ENCODE peak calls at places on chromosomes 13 and 19, in nine cellular contexts. D, W, Z, L, S, X, I, F and A are unnamed samples.

GRCh38 chr19:43425567-43426392 is 11.1 kb downstream of the TEX101 start:
- DNase-seq in D (peak; percentile 19), W (no peak), Z (peak; percentile 40), L (peak; percentile 24), S (no peak), X (no peak), I (peak; percentile 51), F (no peak), A (peak; percentile 68)

GRCh38 chr19:2271516-2272103 is 10.4 kb downstream of the PEAK3 start:
- DNase-seq in D (peak; percentile 61), W (peak; percentile 55), Z (peak; percentile 93), L (no peak), S (no peak), X (no peak), I (peak; percentile 7), F (peak; percentile 67), A (no peak)

GRCh38 chr13:92513672-92514071 is 712.9 kb upstream of the GPC6 start:
- DNase-seq in D (peak; percentile 42), W (peak; percentile 36), Z (peak; percentile 5), L (no peak), S (no peak), X (no peak), I (no peak), F (no peak), A (no peak)

GRCh38 chr13:51728972-51729371 is 75.0 kb downstream of the DHRS12 start:
- DNase-seq in D (peak; percentile 82), W (peak; percentile 80), Z (peak; percentile 96), L (no peak), S (no peak), X (no peak), I (no peak), F (no peak), A (no peak)

GRCh38 chr13:112738606-112739005 is 48.8 kb downstream of the ATP11A start:
- DNase-seq in D (no peak), W (no peak), Z (no peak), L (no peak), S (no peak), X (no peak), I (no peak), F (no peak), A (no peak)

GRCh38 chr19:55342044-55342531 is 2.4 kb downstream of the KMT5C start:
- DNase-seq in D (no peak), W (no peak), Z (no peak), L (no peak), S (no peak), X (peak; percentile 54), I (no peak), F (no peak), A (no peak)

GRCh38 chr13:68319384-68319783 is 1089.2 kb upstream of the PCDH9 start:
- DNase-seq in D (no peak), W (no peak), Z (no peak), L (no peak), S (no peak), X (no peak), I (no peak), F (no peak), A (no peak)

GRCh38 chr19:18046066-18046718 is 38.2 kb downstream of the ARRDC2 start:
- DNase-seq in D (peak; percentile 50), W (peak; percentile 57), Z (peak; percentile 81), L (no peak), S (no peak), X (no peak), I (no peak), F (peak; percentile 51), A (peak; percentile 35)

GRCh38 chr13:99053636-99054233 is 75.9 kb upstream of the DOCK9 start:
- DNase-seq in D (no peak), W (no peak), Z (no peak), L (no peak), S (no peak), X (no peak), I (no peak), F (no peak), A (no peak)

GRCh38 chr19:41799444-41800000 is 3.1 kb downstream of the CEACAM3 start:
- DNase-seq in D (no peak), W (no peak), Z (no peak), L (no peak), S (no peak), X (no peak), I (no peak), F (no peak), A (no peak)

GRCh38 chr13:35349673-35350278 is 126.7 kb downstream of the MAB21L1 start:
- DNase-seq in D (peak; percentile 4), W (peak; percentile 2), Z (no peak), L (peak; percentile 18), S (no peak), X (no peak), I (no peak), F (no peak), A (peak; percentile 13)

DNA sequence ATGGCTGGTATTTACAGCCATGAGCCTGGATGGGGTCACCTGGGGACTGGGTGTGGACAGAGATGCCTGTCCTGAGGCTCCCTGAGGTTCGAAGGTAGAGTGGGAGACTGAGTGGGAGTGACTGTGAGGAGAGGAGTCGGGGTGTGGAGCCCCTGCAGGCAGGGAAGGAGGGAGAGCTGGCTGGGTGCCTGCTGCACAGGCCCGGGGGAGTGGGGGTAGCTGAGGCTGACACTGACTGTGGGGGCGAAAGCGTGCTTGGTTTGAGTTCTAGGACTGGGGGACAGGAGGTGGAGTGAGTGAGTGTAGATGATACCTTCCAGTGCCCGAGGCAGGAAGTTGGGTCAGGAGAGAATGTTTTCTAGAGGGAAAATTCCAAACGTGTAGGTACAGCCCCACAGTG is 7.1 kb downstream of the RAB11B start:
- DNase-seq in D (no peak), W (no peak), Z (no peak), L (no peak), S (no peak), X (peak; percentile 53), I (no peak), F (no peak), A (no peak)
- H3K4me3 ChIP-seq in D (no peak overlapping the region), W (no peak overlapping the region), Z (no peak overlapping the region), L (no peak overlapping the region), S (no peak overlapping the region), X (no peak overlapping the region), I (no peak overlapping the region), F (no peak overlapping the region), A (no peak overlapping the region)

GRCh38 chr19:10231624-10232228 is 595 bp upstream of the S1PR2 start:
- DNase-seq in D (no peak), W (no peak), Z (no peak), L (no peak), S (no peak), X (no peak), I (no peak), F (no peak), A (no peak)
- H3K4me3 ChIP-seq in D (no peak overlapping the region), W (peak overlapping the region; percentile 74), Z (peak overlapping the region; percentile 21), L (peak overlapping the region; percentile 55), S (peak overlapping the region; percentile 98), X (peak overlapping the region; percentile 97), I (peak overlapping the region; percentile 67), F (peak overlapping the region; percentile 79), A (peak overlapping the region; percentile 59)

DNA sequence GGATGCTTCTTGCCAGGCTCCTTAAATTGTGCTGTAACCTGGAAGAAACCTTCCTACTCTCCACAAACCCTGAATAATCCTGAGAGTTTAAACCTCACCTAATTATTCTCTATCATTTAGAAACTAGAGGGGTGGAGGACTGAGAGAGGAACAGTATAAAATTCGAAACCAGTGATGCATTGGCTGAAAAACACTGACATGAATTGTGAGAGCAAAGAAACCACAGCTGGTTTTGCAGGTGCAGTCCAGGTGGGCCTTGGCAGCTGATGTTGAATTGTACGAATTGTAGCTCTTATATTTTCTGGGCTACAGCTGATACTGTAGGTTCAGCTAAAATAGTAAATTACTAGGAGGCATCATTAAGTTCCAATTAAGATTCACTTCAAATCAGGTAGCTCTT is 227.0 kb upstream of the SLITRK5 start:
- DNase-seq in D (no peak), W (no peak), Z (no peak), L (no peak), S (no peak), X (no peak), I (no peak), F (no peak), A (no peak)
- H3K4me3 ChIP-seq in D (no peak overlapping the region), W (no peak overlapping the region), Z (no peak overlapping the region), L (no peak overlapping the region), S (no peak overlapping the region), X (no peak overlapping the region), I (no peak overlapping the region), F (no peak overlapping the region), A (no peak overlapping the region)

GRCh38 chr19:3722443-3723109 is 14.4 kb downstream of the TJP3 start:
- DNase-seq in D (no peak), W (no peak), Z (no peak), L (peak; percentile 57), S (no peak), X (no peak), I (no peak), F (no peak), A (no peak)
- H3K4me3 ChIP-seq in D (no peak overlapping the region), W (no peak overlapping the region), Z (no peak overlapping the region), L (peak overlapping the region; percentile 14), S (no peak overlapping the region), X (no peak overlapping the region), I (peak overlapping the region; percentile 32), F (no peak overlapping the region), A (no peak overlapping the region)

GRCh38 chr19:29526730-29527499 is 1.1 kb downstream of the VSTM2B start:
- DNase-seq in D (no peak), W (no peak), Z (no peak), L (no peak), S (no peak), X (no peak), I (no peak), F (no peak), A (no peak)
- H3K4me3 ChIP-seq in D (no peak overlapping the region), W (no peak overlapping the region), Z (no peak overlapping the region), L (peak overlapping the region; percentile 18), S (no peak overlapping the region), X (peak overlapping the region; percentile 12), I (peak overlapping the region; percentile 21), F (peak overlapping the region; percentile 38), A (no peak overlapping the region)